ENCODE peak calls at places on chromosomes 3 and 15, in four cellular contexts. W is GM12878, D is K562, F is HepG2. Q is an unnamed sample.

GRCh38 chr3:141452045-141452444 is 34.8 kb upstream of the RASA2 start:
- DNase-seq in W (peak), D (peak), F (peak), Q (no peak)

GRCh38 chr3:98817546-98817945 is 54.4 kb downstream of the ST3GAL6 start:
- DNase-seq in W (no peak), D (peak), F (peak), Q (no peak)

GRCh38 chr3:462851-463250 is 266.3 kb downstream of the CHL1 start:
- DNase-seq in W (no peak), D (no peak), F (no peak), Q (no peak)

GRCh38 chr3:12995389-12996180 is 77.6 kb downstream of the IQSEC1 start:
- DNase-seq in W (no peak), D (peak), F (peak), Q (no peak)

GRCh38 chr3:25855281-25855680 is 65.4 kb downstream of the OXSM start:
- DNase-seq in W (no peak), D (no peak), F (no peak), Q (no peak)

GRCh38 chr15:83320831-83321230 is 36.4 kb upstream of the BNC1 start:
- DNase-seq in W (no peak), D (no peak), F (no peak), Q (no peak)

GRCh38 chr15:38671675-38672141 is 107.1 kb upstream of the RASGRP1 start:
- DNase-seq in W (peak), D (peak), F (no peak), Q (no peak)

GRCh38 chr3:171654809-171655208 is 155.5 kb downstream of the PLD1 start:
- DNase-seq in W (no peak), D (no peak), F (no peak), Q (no peak)

GRCh38 chr15:68418611-68419161 is 13.3 kb downstream of the ITGA11 start:
- DNase-seq in W (no peak), D (peak), F (no peak), Q (no peak)

GRCh38 chr15:48965972-48966371 is 2.3 kb upstream of the SHC4 start:
- DNase-seq in W (peak), D (peak), F (no peak), Q (peak)

GRCh38 chr15:55829826-55830225 is 86.9 kb upstream of the PRTG start:
- DNase-seq in W (peak), D (no peak), F (no peak), Q (no peak)

GRCh38 chr3:78143000-78143399 is 1103.1 kb downstream of the ROBO2 start:
- DNase-seq in W (no peak), D (no peak), F (no peak), Q (no peak)

GRCh38 chr3:16369247-16369646 is 104.2 kb downstream of the OXNAD1 start:
- DNase-seq in W (no peak), D (no peak), F (no peak), Q (no peak)

GRCh38 chr3:123352134-123352554 is 96.7 kb downstream of the ADCY5 start:
- DNase-seq in W (no peak), D (no peak), F (no peak), Q (no peak)

GRCh38 chr15:69623521-69624513 is 171.2 kb downstream of the RPLP1 start:
- DNase-seq in W (no peak), D (no peak), F (no peak), Q (no peak)

GRCh38 chr3:10416730-10417300 is 88.6 kb downstream of the ATP2B2 start:
- DNase-seq in W (no peak), D (no peak), F (no peak), Q (no peak)

GRCh38 chr15:36594556-36595090 is 15.2 kb downstream of the CDIN1 start:
- DNase-seq in W (no peak), D (no peak), F (no peak), Q (no peak)

GRCh38 chr15:41564286-41564959 is 5.4 kb downstream of the TYRO3 start:
- DNase-seq in W (no peak), D (peak), F (peak), Q (no peak)

GRCh38 chr3:131794766-131795381 is 239.9 kb downstream of the CPNE4 start:
- DNase-seq in W (no peak), D (peak), F (peak), Q (peak)

GRCh38 chr3:193662757-193663322 is 69.8 kb downstream of the OPA1 start:
- DNase-seq in W (no peak), D (peak), F (no peak), Q (no peak)

GRCh38 chr3:170458285-170458684 is 39.6 kb downstream of the CLDN11 start:
- DNase-seq in W (no peak), D (no peak), F (no peak), Q (no peak)

GRCh38 chr3:135192929-135193328 is 397.9 kb downstream of the EPHB1 start:
- DNase-seq in W (no peak), D (no peak), F (no peak), Q (no peak)

GRCh38 chr3:195356151-195357086 is 85.5 kb upstream of the XXYLT1 start:
- DNase-seq in W (no peak), D (no peak), F (no peak), Q (no peak)

GRCh38 chr3:111824351-111824750 is 34.7 kb upstream of the PHLDB2 start:
- DNase-seq in W (no peak), D (no peak), F (no peak), Q (no peak)

GRCh38 chr3:161423911-161424522 is 52.7 kb upstream of the SPTSSB start:
- DNase-seq in W (no peak), D (peak), F (peak), Q (peak)

GRCh38 chr3:55683666-55684270 is 196.7 kb upstream of the WNT5A start:
- DNase-seq in W (no peak), D (no peak), F (no peak), Q (no peak)

GRCh38 chr15:40763801-40764765 is at the start of gene GCHFR:
- DNase-seq in W (no peak), D (peak), F (peak), Q (no peak)

GRCh38 chr3:111285691-111286090 is 214.1 kb downstream of the NECTIN3 start:
- DNase-seq in W (no peak), D (no peak), F (no peak), Q (no peak)

GRCh38 chr3:124997303-124998246 is 58.2 kb downstream of the HEG1 start:
- DNase-seq in W (no peak), D (no peak), F (no peak), Q (no peak)

GRCh38 chr15:65189102-65189740 is 4.1 kb upstream of the CLPX start:
- DNase-seq in W (no peak), D (peak), F (peak), Q (peak)

GRCh38 chr15:23532019-23532418 is 33.5 kb upstream of the MKRN3 start:
- DNase-seq in W (no peak), D (no peak), F (no peak), Q (no peak)

GRCh38 chr3:75192065-75192658 is 472.0 kb upstream of the FRG2C start:
- DNase-seq in W (no peak), D (peak), F (peak), Q (peak)

GRCh38 chr3:123602325-123602724 is 17.5 kb upstream of the HACD2 start:
- DNase-seq in W (no peak), D (peak), F (peak), Q (peak)

GRCh38 chr3:60931452-60931851 is 319.8 kb downstream of the FHIT start:
- DNase-seq in W (no peak), D (no peak), F (no peak), Q (no peak)

GRCh38 chr3:33430571-33430970 is 9.6 kb downstream of the UBP1 start:
- DNase-seq in W (no peak), D (no peak), F (no peak), Q (no peak)
- TF ChIP-seq EZH2 in W (no peak), D (no peak), F (no peak), Q (no peak)

GRCh38 chr15:33242669-33243191 is 48.2 kb upstream of the FMN1 start:
- DNase-seq in W (no peak), D (no peak), F (no peak), Q (no peak)

GRCh38 chr15:33243869-33244268 is 49.4 kb upstream of the FMN1 start:
- DNase-seq in W (no peak), D (no peak), F (peak), Q (no peak)

GRCh38 chr15:33243393-33243792 is 48.9 kb upstream of the FMN1 start:
- DNase-seq in W (no peak), D (no peak), F (no peak), Q (no peak)

GRCh38 chr15:33244471-33244870 is 50.0 kb upstream of the FMN1 start:
- DNase-seq in W (no peak), D (no peak), F (no peak), Q (no peak)

DNA sequence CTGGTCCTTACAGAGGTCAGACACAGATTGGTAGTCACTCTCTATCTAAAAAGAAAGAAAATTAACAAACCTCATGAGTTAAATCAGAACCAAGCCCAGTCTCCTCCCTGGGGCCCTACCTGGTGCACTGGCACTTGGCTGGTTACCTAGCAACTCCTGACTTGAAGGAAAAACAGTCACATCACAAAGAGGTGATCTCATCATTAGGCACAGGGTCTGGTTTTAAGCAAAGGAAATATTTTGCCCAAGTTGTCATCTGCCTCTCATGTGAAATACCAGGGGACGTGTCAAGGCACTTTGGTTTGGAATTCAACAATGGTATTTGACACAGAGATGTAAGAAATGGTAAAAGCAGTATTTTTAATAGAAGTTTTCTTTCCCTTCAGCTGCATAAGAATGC is 47.7 kb upstream of the FMN1 start:
- DNase-seq in W (no peak), D (no peak), F (peak), Q (no peak)
- TF ChIP-seq ZBTB33 in W (no peak), D (no peak), F (no peak), Q (no peak)

GRCh38 chr3:127865941-127866340 is 43.6 kb upstream of the MGLL start:
- DNase-seq in W (no peak), D (no peak), F (no peak), Q (peak)
- TF ChIP-seq RAD21 in W (no peak), D (no peak), F (no peak), Q (peak)

GRCh38 chr3:151085227-151085888 is at the start of gene MED12L:
- DNase-seq in W (no peak), D (peak), F (peak), Q (peak)

GRCh38 chr3:151082880-151083838 is 2.3 kb upstream of the MED12L start:
- DNase-seq in W (no peak), D (no peak), F (no peak), Q (no peak)

GRCh38 chr3:151085889-151086483 is 522 bp downstream of the MED12L start:
- DNase-seq in W (no peak), D (no peak), F (no peak), Q (no peak)

GRCh38 chr3:151086484-151087456 is 1.3 kb downstream of the MED12L start:
- DNase-seq in W (no peak), D (peak), F (peak), Q (peak)

GRCh38 chr3:151084893-151085226 is 604 bp upstream of the MED12L start:
- DNase-seq in W (no peak), D (no peak), F (no peak), Q (no peak)
- TF ChIP-seq EZH2 in W (no peak), D (no peak), F (no peak), Q (no peak)

GRCh38 chr3:45608885-45609284 is 14.3 kb downstream of the LIMD1 start:
- DNase-seq in W (no peak), D (no peak), F (no peak), Q (no peak)
- TF ChIP-seq ZBTB33 in W (no peak), D (no peak), F (no peak), Q (no peak)

DNA sequence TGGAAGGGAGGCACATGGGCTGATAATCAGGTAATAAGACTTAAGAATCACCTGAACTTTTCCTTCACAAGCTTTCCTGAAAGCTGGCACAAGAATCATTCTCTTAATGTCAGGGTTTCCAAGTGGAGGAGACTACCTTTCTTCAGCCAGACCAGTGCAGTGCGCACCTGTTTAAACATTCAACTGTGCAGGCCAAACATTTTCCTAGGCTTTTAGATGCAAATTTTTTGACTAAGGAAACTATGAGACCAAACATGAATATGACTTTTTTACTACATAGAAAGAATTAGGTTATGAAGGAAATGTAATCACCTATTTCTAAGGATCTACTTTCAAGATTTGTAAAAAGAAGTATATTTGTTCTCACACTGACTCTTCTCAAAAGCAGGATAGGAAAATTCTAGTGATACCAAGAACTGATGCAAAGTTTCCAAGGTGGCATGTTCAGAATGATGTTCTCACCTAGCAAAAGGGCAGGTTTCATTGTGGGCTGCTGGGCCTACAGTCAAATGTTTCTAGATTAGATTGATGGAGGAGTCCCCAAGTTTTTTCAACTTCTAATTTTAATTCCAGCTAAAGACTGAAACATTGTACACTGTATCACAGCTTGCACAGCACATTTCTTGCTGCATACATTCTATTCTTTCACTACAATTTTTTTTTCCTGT is 339.1 kb downstream of the TIGIT start:
- DNase-seq in W (no peak), D (no peak), F (no peak), Q (no peak)
- TF ChIP-seq RAD21 in W (no peak), D (no peak), F (no peak), Q (no peak)

DNA sequence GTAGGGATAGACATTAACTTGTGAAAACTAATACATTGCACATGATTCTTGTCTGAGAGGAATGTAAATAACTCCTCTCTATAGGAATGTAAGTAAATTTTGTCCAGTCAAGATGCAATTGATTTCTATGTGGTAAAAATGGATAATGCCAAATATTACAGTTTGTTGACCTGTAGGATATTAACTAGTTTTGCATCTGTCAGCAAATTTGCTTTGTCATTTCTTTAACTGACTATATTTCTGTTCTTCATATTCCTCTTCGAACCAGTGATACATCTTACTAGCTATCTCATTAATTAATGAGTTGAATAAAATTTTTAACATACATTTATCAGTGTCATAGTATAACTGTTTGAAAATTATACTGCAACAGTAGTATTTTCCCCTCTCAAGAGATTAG is 80.4 kb downstream of the EDEM1 start:
- DNase-seq in W (no peak), D (no peak), F (no peak), Q (no peak)
- TF ChIP-seq EZH2 in W (no peak), D (no peak), F (no peak), Q (no peak)